ENCODE peak calls at places on chromosomes 11 and 22, in eight cellular contexts. One of them, this sample, is unnamed.

GRCh38 chr22:19106886-19107729 is 15.1 kb downstream of the DGCR2 start:
- DNase-seq in hepatocyte: no peak
- DNase-seq in activated gamma-delta T cell treated with anti-CD3 and anti-CD28 coated beads, Interleukin-2, amount 50 U/mL, for 16 hours: no peak
- DNase-seq in HS-27A: no peak
- DNase-seq in osteocyte: no peak
- DNase-seq in left ventricle myocardium inferior: no peak
- DNase-seq in NCI-H774: no peak
- DNase-seq in activated CD4-positive, alpha-beta T cell treated with anti-CD3 and anti-CD28 coated beads, Interleukin-2, amount 50 U/mL, for 1 hour: no peak
- DNase-seq in this sample: no peak

GRCh38 chr11:63518548-63518947 is 12.7 kb downstream of the LGALS12 start:
- DNase-seq in NCI-H774: no peak
- DNase-seq in osteocyte: no peak
- DNase-seq in left ventricle myocardium inferior: no peak
- DNase-seq in activated CD4-positive, alpha-beta T cell treated with anti-CD3 and anti-CD28 coated beads, Interleukin-2, amount 50 U/mL, for 1 hour: no peak
- DNase-seq in hepatocyte: no peak
- DNase-seq in activated gamma-delta T cell treated with anti-CD3 and anti-CD28 coated beads, Interleukin-2, amount 50 U/mL, for 16 hours: no peak
- DNase-seq in HS-27A: no peak
- DNase-seq in this sample: no peak

GRCh38 chr11:19595840-19596751 is 116.5 kb upstream of the NAV2 start:
- DNase-seq in NCI-H774: no peak
- DNase-seq in activated gamma-delta T cell treated with anti-CD3 and anti-CD28 coated beads, Interleukin-2, amount 50 U/mL, for 16 hours: no peak
- DNase-seq in HS-27A: peak
- DNase-seq in osteocyte: peak
- DNase-seq in left ventricle myocardium inferior: peak
- DNase-seq in activated CD4-positive, alpha-beta T cell treated with anti-CD3 and anti-CD28 coated beads, Interleukin-2, amount 50 U/mL, for 1 hour: no peak
- DNase-seq in hepatocyte: no peak
- DNase-seq in this sample: no peak

GRCh38 chr11:103792981-103793468 is 243.4 kb upstream of the DDI1 start:
- DNase-seq in activated CD4-positive, alpha-beta T cell treated with anti-CD3 and anti-CD28 coated beads, Interleukin-2, amount 50 U/mL, for 1 hour: no peak
- DNase-seq in osteocyte: no peak
- DNase-seq in hepatocyte: no peak
- DNase-seq in activated gamma-delta T cell treated with anti-CD3 and anti-CD28 coated beads, Interleukin-2, amount 50 U/mL, for 16 hours: no peak
- DNase-seq in NCI-H774: no peak
- DNase-seq in left ventricle myocardium inferior: no peak
- DNase-seq in HS-27A: no peak
- DNase-seq in this sample: no peak

GRCh38 chr11:22508691-22509090 is 116.9 kb downstream of the FANCF start:
- DNase-seq in activated CD4-positive, alpha-beta T cell treated with anti-CD3 and anti-CD28 coated beads, Interleukin-2, amount 50 U/mL, for 1 hour: no peak
- DNase-seq in NCI-H774: no peak
- DNase-seq in activated gamma-delta T cell treated with anti-CD3 and anti-CD28 coated beads, Interleukin-2, amount 50 U/mL, for 16 hours: no peak
- DNase-seq in hepatocyte: no peak
- DNase-seq in HS-27A: no peak
- DNase-seq in left ventricle myocardium inferior: no peak
- DNase-seq in osteocyte: no peak
- DNase-seq in this sample: no peak

GRCh38 chr11:123063396-123064267 is 1.7 kb upstream of the HSPA8 start:
- DNase-seq in hepatocyte: peak
- DNase-seq in osteocyte: no peak
- DNase-seq in HS-27A: no peak
- DNase-seq in left ventricle myocardium inferior: no peak
- DNase-seq in NCI-H774: no peak
- DNase-seq in activated gamma-delta T cell treated with anti-CD3 and anti-CD28 coated beads, Interleukin-2, amount 50 U/mL, for 16 hours: no peak
- DNase-seq in activated CD4-positive, alpha-beta T cell treated with anti-CD3 and anti-CD28 coated beads, Interleukin-2, amount 50 U/mL, for 1 hour: peak
- DNase-seq in this sample: peak

GRCh38 chr11:74168838-74169237 is 2.0 kb downstream of the C2CD3 start:
- DNase-seq in activated gamma-delta T cell treated with anti-CD3 and anti-CD28 coated beads, Interleukin-2, amount 50 U/mL, for 16 hours: no peak
- DNase-seq in HS-27A: no peak
- DNase-seq in NCI-H774: no peak
- DNase-seq in left ventricle myocardium inferior: no peak
- DNase-seq in activated CD4-positive, alpha-beta T cell treated with anti-CD3 and anti-CD28 coated beads, Interleukin-2, amount 50 U/mL, for 1 hour: no peak
- DNase-seq in osteocyte: no peak
- DNase-seq in hepatocyte: no peak
- DNase-seq in this sample: no peak

GRCh38 chr22:42912049-42912448 is 55.0 kb upstream of the ARFGAP3 start:
- DNase-seq in activated gamma-delta T cell treated with anti-CD3 and anti-CD28 coated beads, Interleukin-2, amount 50 U/mL, for 16 hours: no peak
- DNase-seq in NCI-H774: no peak
- DNase-seq in hepatocyte: no peak
- DNase-seq in left ventricle myocardium inferior: no peak
- DNase-seq in osteocyte: no peak
- DNase-seq in HS-27A: no peak
- DNase-seq in activated CD4-positive, alpha-beta T cell treated with anti-CD3 and anti-CD28 coated beads, Interleukin-2, amount 50 U/mL, for 1 hour: no peak
- DNase-seq in this sample: no peak

GRCh38 chr11:66317322-66317765 is 500 bp upstream of the CD248 start:
- DNase-seq in activated CD4-positive, alpha-beta T cell treated with anti-CD3 and anti-CD28 coated beads, Interleukin-2, amount 50 U/mL, for 1 hour: no peak
- DNase-seq in osteocyte: no peak
- DNase-seq in NCI-H774: no peak
- DNase-seq in activated gamma-delta T cell treated with anti-CD3 and anti-CD28 coated beads, Interleukin-2, amount 50 U/mL, for 16 hours: peak
- DNase-seq in HS-27A: no peak
- DNase-seq in left ventricle myocardium inferior: peak
- DNase-seq in hepatocyte: peak
- DNase-seq in this sample: no peak